ENCODE peak calls at places on chromosome 15, in five cellular contexts. C is ascending aorta, I is RWPE1, O is fibroblast of lung, V is endothelial cell of umbilical vein. N is an unnamed sample.

GRCh38 chr15:70385711-70386110 is 288.0 kb upstream of the TLE3 start:
- DNase-seq in C (no peak), I (no peak), O (no peak), V (no peak), N (no peak)

GRCh38 chr15:50850003-50850402 is 58.5 kb upstream of the AP4E1 start:
- DNase-seq in C (no peak), I (no peak), O (no peak), V (no peak), N (no peak)

GRCh38 chr15:31078461-31078860 is 23.1 kb downstream of the TRPM1 start:
- DNase-seq in C (no peak), I (no peak), O (no peak), V (no peak), N (no peak)

GRCh38 chr15:48712546-48712945 is 67.0 kb upstream of the FBN1 start:
- DNase-seq in C (no peak), I (no peak), O (no peak), V (peak; percentile 48), N (no peak)

GRCh38 chr15:67097893-67098740 is 32.7 kb downstream of the SMAD3 start:
- DNase-seq in C (no peak), I (no peak), O (peak; percentile 96), V (no peak), N (peak; percentile 98)

GRCh38 chr15:84772031-84772430 is 23.6 kb downstream of the ZNF592 start:
- DNase-seq in C (no peak), I (no peak), O (no peak), V (peak; percentile 68), N (no peak)

GRCh38 chr15:93205413-93205812 is 116.4 kb upstream of the RGMA start:
- DNase-seq in C (no peak), I (no peak), O (no peak), V (no peak), N (no peak)

GRCh38 chr15:39016706-39017105 is 452.1 kb upstream of the RASGRP1 start:
- DNase-seq in C (no peak), I (no peak), O (peak; percentile 51), V (no peak), N (peak; percentile 74)

GRCh38 chr15:100053476-100054121 is 288.2 kb downstream of the ADAMTS17 start:
- DNase-seq in C (no peak), I (no peak), O (no peak), V (no peak), N (no peak)

GRCh38 chr15:69590932-69591524 is 138.4 kb downstream of the RPLP1 start:
- DNase-seq in C (no peak), I (no peak), O (no peak), V (no peak), N (no peak)

GRCh38 chr15:49075876-49076275 is 29.6 kb upstream of the SECISBP2L start:
- DNase-seq in C (no peak), I (no peak), O (no peak), V (peak; percentile 23), N (no peak)

GRCh38 chr15:98878862-98879261 is 128.7 kb downstream of the PGPEP1L start:
- DNase-seq in C (no peak), I (no peak), O (no peak), V (no peak), N (no peak)

GRCh38 chr15:32677238-32677750 is 35.8 kb downstream of the SCG5 start:
- DNase-seq in C (no peak), I (no peak), O (no peak), V (no peak), N (no peak)

GRCh38 chr15:67571643-67572415 is 29.3 kb downstream of the MAP2K5 start:
- DNase-seq in C (no peak), I (no peak), O (no peak), V (no peak), N (no peak)

N was measured in H4.